ENCODE peak calls at places on chromosome 1, in eight cellular contexts. E is dorsolateral prefrontal cortex, Y is endodermal cell, C is cardiac muscle cell, B is tibial nerve, F is tibial artery, A is Peyer's patch, L is psoas muscle. V is an unnamed sample.

GRCh38 chr1:207804746-207805468 is 53.1 kb downstream of the CD46 start:
- DNase-seq in A (no peak), Y (no peak), E (no peak), L (no peak), F (peak), B (no peak), C (no peak), V (no peak)

GRCh38 chr1:63691672-63692425 is 82.0 kb upstream of the ROR1 start:
- DNase-seq in B (peak), A (peak), L (no peak), Y (peak), E (peak), C (peak), F (peak), V (peak)

GRCh38 chr1:153921803-153922075 is 1.0 kb downstream of the GATAD2B start:
- DNase-seq in E (no peak), F (no peak), C (no peak), A (no peak), B (no peak), Y (peak), L (no peak), V (no peak)

GRCh38 chr1:207003216-207003615 is 29.3 kb downstream of the C1orf116 start:
- DNase-seq in F (no peak), E (no peak), Y (peak), L (no peak), A (no peak), C (no peak), B (no peak), V (no peak)

GRCh38 chr1:117621316-117621715 is 15.5 kb downstream of the TENT5C start:
- DNase-seq in A (no peak), Y (no peak), C (no peak), E (no peak), F (no peak), B (no peak), L (no peak), V (no peak)

GRCh38 chr1:247295274-247295684 is 36.4 kb downstream of the ZNF496 start:
- DNase-seq in E (no peak), L (no peak), C (peak), A (no peak), B (no peak), F (no peak), Y (peak), V (no peak)

GRCh38 chr1:232423591-232423990 is 206.3 kb downstream of the SIPA1L2 start:
- DNase-seq in L (no peak), C (peak), A (no peak), Y (no peak), B (no peak), E (no peak), F (no peak), V (no peak)

GRCh38 chr1:64077281-64077940 is 126.0 kb upstream of the UBE2U start:
- DNase-seq in E (peak), C (no peak), Y (no peak), B (no peak), L (no peak), A (no peak), F (no peak), V (no peak)

GRCh38 chr1:207248544-207249206 is 72.8 kb upstream of the CD55 start:
- DNase-seq in A (no peak), B (no peak), F (no peak), C (peak), Y (no peak), L (no peak), E (no peak), V (no peak)

GRCh38 chr1:100397681-100398080 is 45.4 kb downstream of the CDC14A start:
- DNase-seq in Y (no peak), A (no peak), E (no peak), L (no peak), C (no peak), B (no peak), F (no peak), V (no peak)

GRCh38 chr1:100400332-100400933 is 48.1 kb downstream of the CDC14A start:
- DNase-seq in F (no peak), Y (peak), C (peak), L (no peak), E (no peak), A (peak), B (peak), V (no peak)

GRCh38 chr1:100394286-100394685 is 42.0 kb downstream of the CDC14A start:
- DNase-seq in F (no peak), B (no peak), C (no peak), E (no peak), L (no peak), Y (no peak), A (no peak), V (no peak)

GRCh38 chr1:100398648-100399047 is 46.3 kb downstream of the CDC14A start:
- DNase-seq in F (no peak), Y (no peak), E (no peak), A (no peak), L (no peak), B (no peak), C (no peak), V (no peak)

GRCh38 chr1:100396651-100397050 is 44.3 kb downstream of the CDC14A start:
- DNase-seq in Y (no peak), B (no peak), C (no peak), F (no peak), L (no peak), A (no peak), E (no peak), V (no peak)
- TF ChIP-seq CTCF in Y (peak), B (no peak), C (no peak), F (no peak), L (no peak), A (no peak), E (no peak), V (no peak)

GRCh38 chr1:119674835-119675289 is 26.8 kb upstream of the ZNF697 start:
- DNase-seq in E (peak), F (no peak), C (peak), L (peak), Y (no peak), A (peak), B (peak), V (peak)

GRCh38 chr1:119675349-119676343 is 27.6 kb upstream of the ZNF697 start:
- DNase-seq in C (peak), L (peak), B (peak), E (peak), F (peak), Y (peak), A (peak), V (peak)

GRCh38 chr1:119670898-119671297 is 22.8 kb upstream of the ZNF697 start:
- DNase-seq in C (no peak), F (no peak), A (no peak), B (no peak), Y (no peak), L (no peak), E (no peak), V (no peak)

GRCh38 chr1:119674110-119674509 is 26.0 kb upstream of the ZNF697 start:
- DNase-seq in B (no peak), E (no peak), F (no peak), A (no peak), C (peak), L (no peak), Y (no peak), V (no peak)

DNA sequence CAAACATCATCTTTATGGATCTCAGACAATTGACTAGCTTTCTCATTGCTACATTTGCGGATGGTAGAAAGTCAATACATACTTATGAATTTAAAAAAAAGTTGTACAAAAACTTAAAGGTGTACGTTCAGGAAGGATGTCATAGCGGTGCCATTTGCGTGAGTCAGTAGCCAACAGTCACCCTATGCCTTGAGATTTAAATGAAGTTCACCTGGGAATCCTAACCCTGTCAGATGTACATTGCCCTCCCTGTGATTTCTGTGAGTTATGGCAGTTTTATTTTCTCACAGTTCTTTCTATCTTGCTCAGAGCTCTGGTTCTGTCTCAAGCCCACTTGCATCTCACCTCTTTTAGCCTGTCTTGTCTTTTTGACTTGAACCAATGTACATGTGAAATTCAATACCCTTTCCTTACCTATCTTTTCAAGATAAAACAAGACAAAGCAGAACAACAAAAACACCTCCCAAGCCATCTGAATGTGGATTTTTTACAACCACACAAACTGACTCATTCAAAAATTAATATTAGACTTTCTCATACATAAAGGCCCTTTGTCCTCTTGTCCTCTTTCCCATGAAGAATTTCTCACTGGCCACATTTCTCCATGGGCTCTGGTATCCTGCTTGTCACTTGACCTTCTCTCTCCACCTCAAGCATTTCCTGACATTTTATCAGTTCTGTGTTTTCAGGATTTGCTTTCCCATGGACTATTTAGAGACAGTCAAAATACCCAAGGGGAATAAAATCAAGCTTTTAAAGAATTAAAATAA is 25.3 kb upstream of the ZNF697 start:
- DNase-seq in A (no peak), C (peak), F (no peak), L (no peak), Y (no peak), E (no peak), B (no peak), V (no peak)
- H3K27ac ChIP-seq in A (no peak), C (no peak), F (no peak), L (no peak), Y (no peak), E (no peak), B (no peak), V (no peak)

GRCh38 chr1:102472524-102472923 is 475.8 kb upstream of the OLFM3 start:
- DNase-seq in C (no peak), E (no peak), Y (no peak), F (no peak), L (no peak), B (no peak), A (no peak), V (no peak)
- TF ChIP-seq CTCF in C (no peak), E (no peak), Y (no peak), F (no peak), L (no peak), B (no peak), A (no peak), V (no peak)

DNA sequence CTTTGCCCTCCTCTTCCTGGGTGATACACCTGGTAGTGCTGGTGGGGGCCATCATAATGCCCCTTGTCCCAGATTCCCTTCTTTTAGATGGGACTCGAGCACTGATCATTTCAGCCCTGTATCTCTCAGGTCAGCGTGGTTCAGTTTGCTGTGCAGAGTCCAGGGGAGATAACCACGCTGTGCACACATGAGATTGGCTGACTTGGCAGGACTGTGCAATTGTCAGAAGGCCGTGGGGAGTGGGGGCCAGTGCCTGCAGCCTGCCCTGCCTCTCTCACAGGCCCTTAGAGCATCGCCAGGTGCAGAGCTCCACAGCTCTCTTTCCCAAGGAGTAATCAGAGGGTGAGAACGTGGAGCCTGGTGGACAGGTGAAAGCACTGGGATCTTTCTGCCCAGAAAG is 15.2 kb downstream of the EPHX1 start:
- DNase-seq in E (no peak), L (peak), A (peak), F (peak), B (no peak), C (no peak), Y (no peak), V (peak)
- H3K27ac ChIP-seq in E (no peak), L (no peak), A (peak), F (no peak), B (no peak), C (no peak), Y (no peak), V (peak)

GRCh38 chr1:32239790-32240139 is 7.3 kb upstream of the FAM167B start:
- DNase-seq in F (peak), E (no peak), A (peak), B (no peak), L (peak), C (no peak), Y (no peak), V (peak)

GRCh38 chr1:32241011-32241763 is 5.8 kb upstream of the FAM167B start:
- DNase-seq in E (peak), B (peak), F (peak), C (peak), Y (peak), L (peak), A (peak), V (peak)

GRCh38 chr1:32239335-32239734 is 7.7 kb upstream of the FAM167B start:
- DNase-seq in C (no peak), B (no peak), L (no peak), E (no peak), Y (peak), A (no peak), F (no peak), V (no peak)

GRCh38 chr1:32240140-32240951 is 6.7 kb upstream of the FAM167B start:
- DNase-seq in L (peak), A (peak), B (peak), F (peak), C (peak), Y (peak), E (peak), V (peak)

DNA sequence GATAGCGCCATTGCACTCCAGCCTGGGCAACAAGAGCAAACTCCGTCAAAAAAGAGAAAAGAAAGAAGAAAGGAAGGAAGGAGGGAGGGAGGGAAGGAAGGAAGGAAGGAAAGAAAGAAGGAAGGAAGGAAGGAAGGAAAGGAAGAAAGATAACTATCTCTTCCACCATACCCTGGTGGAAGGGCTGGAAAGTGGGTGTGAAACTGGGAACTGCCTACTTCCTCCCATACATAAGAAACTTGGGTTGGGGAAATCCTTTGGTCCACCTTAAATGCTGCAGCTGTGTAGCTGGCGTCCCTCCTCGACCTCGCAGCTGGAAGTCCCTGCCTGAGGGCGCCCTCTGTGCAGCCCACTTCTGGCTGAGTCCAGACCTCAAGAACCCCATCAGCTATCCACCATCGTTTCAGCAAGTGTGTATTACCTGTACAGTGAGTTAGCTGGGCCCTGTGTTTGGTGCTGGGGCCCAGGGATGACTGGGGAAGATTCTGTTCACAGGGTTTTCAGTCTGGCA is 4.6 kb upstream of the FAM167B start:
- DNase-seq in Y (peak), F (no peak), E (peak), L (peak), A (peak), C (peak), B (no peak), V (no peak)
- TF ChIP-seq CTCF in Y (no peak), F (no peak), E (peak), L (no peak), A (no peak), C (no peak), B (no peak), V (no peak)

DNA sequence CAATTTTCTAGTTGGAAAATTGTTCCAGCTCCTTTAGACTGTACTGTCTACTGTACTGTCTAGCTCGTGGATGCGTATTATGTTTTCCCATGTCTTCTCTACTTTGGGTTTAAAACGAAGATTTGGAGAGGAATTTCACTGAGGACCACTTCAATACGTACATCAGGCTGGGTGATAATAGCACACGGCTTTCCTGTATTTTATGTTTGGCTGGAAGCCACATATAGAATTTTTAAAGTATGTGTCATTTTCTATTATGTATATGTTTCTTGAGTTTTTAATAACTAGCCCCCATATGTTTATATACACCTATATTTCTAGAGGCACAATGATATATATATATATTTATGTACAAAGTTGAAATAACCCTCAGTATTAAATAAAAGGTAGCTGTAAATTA is 226.4 kb downstream of the GREM2 start:
- DNase-seq in C (no peak), E (no peak), B (no peak), Y (no peak), L (no peak), F (no peak), A (no peak), V (no peak)
- H3K27ac ChIP-seq in C (no peak), E (no peak), B (no peak), Y (no peak), L (no peak), F (no peak), A (no peak), V (no peak)

GRCh38 chr1:84745857-84746256 is 55.6 kb upstream of the SSX2IP start:
- DNase-seq in B (no peak), E (no peak), L (no peak), F (no peak), Y (no peak), C (no peak), A (no peak), V (no peak)
- TF ChIP-seq CTCF in B (no peak), E (no peak), L (no peak), F (no peak), Y (no peak), C (no peak), A (no peak), V (no peak)

DNA sequence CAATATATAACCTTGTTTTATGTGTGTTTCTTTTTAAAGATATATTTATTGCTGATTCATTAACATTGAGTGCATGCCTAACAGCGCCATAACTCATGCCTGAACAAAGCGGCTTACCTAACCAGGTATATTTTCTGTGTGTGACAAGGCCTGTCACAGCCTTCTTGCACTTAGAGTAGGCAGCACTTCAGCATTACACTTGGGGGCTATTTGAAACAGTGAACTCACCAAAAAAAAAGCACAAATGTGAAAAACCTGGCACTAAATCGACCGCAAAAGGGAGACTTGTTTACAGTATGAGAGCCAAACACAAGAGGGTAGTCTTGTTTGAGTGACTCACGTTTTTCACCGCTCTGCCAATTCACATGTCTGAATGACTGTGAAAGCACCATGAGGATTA is 111.7 kb downstream of the DISP1 start:
- DNase-seq in B (no peak), C (peak), A (no peak), Y (peak), E (no peak), L (no peak), F (no peak), V (no peak)
- H3K27ac ChIP-seq in B (no peak), C (peak), A (no peak), Y (no peak), E (no peak), L (peak), F (no peak), V (no peak)

GRCh38 chr1:226568077-226568831 is 19.7 kb downstream of the STUM start:
- DNase-seq in B (no peak), A (peak), Y (peak), L (peak), F (peak), E (peak), C (peak), V (no peak)
- TF ChIP-seq CTCF in B (no peak), A (no peak), Y (peak), L (peak), F (peak), E (peak), C (peak), V (no peak)

GRCh38 chr1:42993631-42994121 is 35.0 kb upstream of the SLC2A1 start:
- DNase-seq in A (no peak), L (peak), C (no peak), B (peak), E (no peak), F (no peak), Y (peak), V (no peak)
- H3K27ac ChIP-seq in A (no peak), L (no peak), C (peak), B (no peak), E (no peak), F (no peak), Y (no peak), V (no peak)